ENCODE peak calls at places on chromosomes 7 and 10, in eight cellular contexts. A is HL-60, M is upper lobe of right lung, F is pancreas, V is heart left ventricle, L is thoracic aorta, H is astrocyte, K is cardiac muscle cell. G is an unnamed sample.

GRCh38 chr10:121322046-121322445 is 276.2 kb downstream of the FGFR2 start:
- DNase-seq in A (no peak), M (no peak), F (no peak), V (no peak), L (no peak), H (no peak), K (no peak), G (no peak)

GRCh38 chr10:68559872-68560200 is 301 bp upstream of the TET1 start:
- DNase-seq in A (peak; percentile 57), M (no peak), F (no peak), V (peak; percentile 27), L (no peak), H (no peak), K (no peak), G (no peak)

GRCh38 chr10:98349508-98349922 is 65.5 kb downstream of the PYROXD2 start:
- DNase-seq in A (peak; percentile 43), M (no peak), F (no peak), V (peak; percentile 71), L (no peak), H (peak; percentile 98), K (peak; percentile 100), G (peak; percentile 100)

GRCh38 chr10:54284526-54285193 is 516.4 kb downstream of the PCDH15 start:
- DNase-seq in A (no peak), M (no peak), F (no peak), V (no peak), L (no peak), H (peak; percentile 36), K (no peak), G (no peak)

GRCh38 chr7:93044147-93044810 is 73.5 kb downstream of the SAMD9 start:
- DNase-seq in A (no peak), M (no peak), F (no peak), V (no peak), L (no peak), H (peak; percentile 87), K (peak; percentile 7), G (peak; percentile 48)

GRCh38 chr7:157211710-157212109 is 73.0 kb downstream of the UBE3C start:
- DNase-seq in A (no peak), M (no peak), F (no peak), V (no peak), L (no peak), H (peak; percentile 94), K (peak; percentile 72), G (peak; percentile 85)

GRCh38 chr7:23467731-23468720 is 2.3 kb downstream of the IGF2BP3 start:
- DNase-seq in A (peak; percentile 52), M (no peak), F (no peak), V (no peak), L (no peak), H (peak; percentile 65), K (peak; percentile 69), G (peak; percentile 79)

GRCh38 chr10:34985823-34986222 is 104.3 kb downstream of the CUL2 start:
- DNase-seq in A (no peak), M (no peak), F (no peak), V (no peak), L (no peak), H (no peak), K (peak; percentile 52), G (peak; percentile 67)

GRCh38 chr7:50660040-50660829 is 95.0 kb upstream of the DDC start:
- DNase-seq in A (peak; percentile 86), M (peak; percentile 81), F (no peak), V (no peak), L (no peak), H (no peak), K (no peak), G (no peak)

GRCh38 chr7:2437136-2437535 is 33.7 kb downstream of the CHST12 start:
- DNase-seq in A (no peak), M (no peak), F (no peak), V (no peak), L (no peak), H (no peak), K (no peak), G (no peak)

GRCh38 chr10:110326351-110327032 is 21.8 kb upstream of the SMNDC1 start:
- DNase-seq in A (no peak), M (no peak), F (no peak), V (no peak), L (no peak), H (peak; percentile 94), K (no peak), G (peak; percentile 72)

GRCh38 chr10:80459047-80459865 is 5.1 kb downstream of the TSPAN14 start:
- DNase-seq in A (peak; percentile 90), M (peak; percentile 90), F (no peak), V (peak; percentile 80), L (no peak), H (peak; percentile 82), K (peak; percentile 77), G (peak; percentile 67)

GRCh38 chr10:52334595-52334994 is 20.5 kb downstream of the DKK1 start:
- DNase-seq in A (no peak), M (no peak), F (no peak), V (no peak), L (no peak), H (peak; percentile 52), K (peak; percentile 21), G (peak; percentile 58)

DNA sequence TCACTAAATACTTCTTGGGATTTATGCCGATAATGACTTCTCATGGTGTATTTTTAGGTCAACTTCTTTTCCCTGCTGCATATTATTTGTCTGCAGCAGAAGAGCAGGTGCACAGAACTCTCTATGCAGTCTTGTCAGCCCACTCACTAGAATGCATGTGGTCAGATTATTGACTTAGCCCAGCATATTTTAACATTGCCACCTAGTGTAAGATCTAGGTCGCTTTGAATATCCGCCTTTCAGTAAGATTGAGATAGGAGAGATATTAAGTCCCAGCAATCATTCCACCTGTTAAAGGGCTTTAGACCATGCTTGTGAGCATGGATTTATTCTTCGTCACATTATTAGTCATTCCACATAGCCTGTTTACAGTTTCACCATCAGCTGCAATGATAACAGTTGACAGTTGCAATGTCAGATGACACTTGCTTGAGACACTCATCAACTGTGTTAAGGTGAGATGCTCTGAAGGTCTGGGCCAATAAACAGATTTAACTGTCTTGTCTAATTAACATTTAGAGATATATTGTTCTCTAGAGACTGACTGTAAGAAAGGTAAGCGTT is 491.7 kb downstream of the ARL4A start:
- DNase-seq in A (no peak), M (no peak), F (no peak), V (no peak), L (no peak), H (no peak), K (peak; percentile 12), G (peak; percentile 41)
- TF ChIP-seq CTCF in A (no peak), M (peak; percentile 33), F (no peak), V (peak; percentile 40), L (no peak), H (peak; percentile 5), K (no peak), G (peak; percentile 25)

GRCh38 chr7:101085000-101085948 is at the start of gene TRIM56:
- DNase-seq in A (peak; percentile 85), M (peak; percentile 96), F (peak; percentile 97), V (peak; percentile 91), L (peak; percentile 63), H (peak; percentile 56), K (peak; percentile 89), G (peak; percentile 89)
- H3K4me3 ChIP-seq in A (peak within 1 kb of the TSS; percentile 74), M (peak within 1 kb of the TSS; percentile 86), F (peak within 1 kb of the TSS; percentile 68), V (peak within 1 kb of the TSS; percentile 45), L (peak within 1 kb of the TSS; percentile 87), H (peak within 1 kb of the TSS; percentile 72), K (peak within 1 kb of the TSS; percentile 64), G (peak within 1 kb of the TSS; percentile 83)

GRCh38 chr10:12205082-12205481 is 9.1 kb downstream of the CDC123 start:
- DNase-seq in A (no peak), M (no peak), F (no peak), V (no peak), L (no peak), H (no peak), K (no peak), G (no peak)
- TF ChIP-seq CTCF in A (no peak), M (no peak), F (no peak), V (no peak), L (no peak), H (no peak), K (no peak), G (no peak)

GRCh38 chr10:28179006-28179405 is 123.9 kb downstream of the MPP7 start:
- DNase-seq in A (no peak), M (no peak), F (no peak), V (no peak), L (no peak), H (no peak), K (no peak), G (no peak)
- H3K4me3 ChIP-seq in A (no peak overlapping the region), M (no peak overlapping the region), F (no peak overlapping the region), V (no peak overlapping the region), L (peak overlapping the region; percentile 56), H (no peak overlapping the region), K (no peak overlapping the region), G (no peak overlapping the region)

GRCh38 chr7:148628011-148628410 is 37.4 kb downstream of the C7orf33 start:
- DNase-seq in A (no peak), M (no peak), F (no peak), V (no peak), L (no peak), H (no peak), K (no peak), G (no peak)

GRCh38 chr7:148633761-148634160 is 43.2 kb downstream of the C7orf33 start:
- DNase-seq in A (no peak), M (no peak), F (no peak), V (no peak), L (no peak), H (no peak), K (no peak), G (no peak)

GRCh38 chr7:148625342-148625741 is 34.8 kb downstream of the C7orf33 start:
- DNase-seq in A (no peak), M (no peak), F (no peak), V (no peak), L (no peak), H (no peak), K (no peak), G (peak; percentile 7)

GRCh38 chr7:148626828-148627227 is 36.3 kb downstream of the C7orf33 start:
- DNase-seq in A (no peak), M (no peak), F (no peak), V (no peak), L (no peak), H (no peak), K (no peak), G (no peak)

GRCh38 chr7:148630078-148630477 is 39.5 kb downstream of the C7orf33 start:
- DNase-seq in A (no peak), M (no peak), F (no peak), V (no peak), L (no peak), H (no peak), K (no peak), G (no peak)
- TF ChIP-seq CTCF in A (no peak), M (no peak), F (no peak), V (no peak), L (no peak), H (no peak), K (no peak), G (no peak)

G was measured in choroid plexus epithelial cell.